ENCODE peak calls at places on chromosomes 11 and 22, in five cellular contexts. O is psoas muscle, X is T-cell, Y is stromal cell of bone marrow, P is BJ. S is an unnamed sample.

GRCh38 chr11:131889760-131890620 is 519.6 kb downstream of the NTM start:
- DNase-seq in O (no peak), X (no peak), Y (no peak), P (no peak), S (no peak)

GRCh38 chr11:14312736-14313438 is 46.1 kb downstream of the RRAS2 start:
- DNase-seq in O (no peak), X (no peak), Y (no peak), P (peak; percentile 62), S (no peak)

GRCh38 chr11:22898036-22898435 is 37.8 kb upstream of the CCDC179 start:
- DNase-seq in O (no peak), X (no peak), Y (no peak), P (no peak), S (no peak)

GRCh38 chr11:130940706-130941105 is 24.4 kb upstream of the SNX19 start:
- DNase-seq in O (no peak), X (no peak), Y (no peak), P (peak; percentile 2), S (no peak)

GRCh38 chr22:46797355-46797754 is 34.9 kb downstream of the TBC1D22A start:
- DNase-seq in O (no peak), X (no peak), Y (no peak), P (no peak), S (no peak)

GRCh38 chr11:6096417-6096816 is 11.1 kb upstream of the OR56B4 start:
- DNase-seq in O (no peak), X (no peak), Y (no peak), P (no peak), S (no peak)

GRCh38 chr22:49604732-49605302 is 222.9 kb downstream of the BRD1 start:
- DNase-seq in O (no peak), X (no peak), Y (no peak), P (no peak), S (no peak)

GRCh38 chr22:28710112-28710888 is 30.7 kb upstream of the TTC28 start:
- DNase-seq in O (no peak), X (no peak), Y (peak; percentile 74), P (peak; percentile 68), S (no peak)

GRCh38 chr11:41309716-41310115 is 149.7 kb downstream of the LRRC4C start:
- DNase-seq in O (no peak), X (no peak), Y (no peak), P (no peak), S (no peak)

GRCh38 chr11:29159552-29160465 is 857.0 kb downstream of the KCNA4 start:
- DNase-seq in O (no peak), X (no peak), Y (peak; percentile 64), P (no peak), S (no peak)

GRCh38 chr11:94563176-94563847 is 3.9 kb upstream of the PIWIL4 start:
- DNase-seq in O (no peak), X (no peak), Y (peak; percentile 63), P (no peak), S (no peak)

GRCh38 chr11:121790435-121790834 is 325.6 kb downstream of the BLID start:
- DNase-seq in O (no peak), X (no peak), Y (no peak), P (no peak), S (no peak)

GRCh38 chr22:38098410-38099249 is 11.9 kb downstream of the BAIAP2L2 start:
- DNase-seq in O (no peak), X (no peak), Y (peak; percentile 45), P (peak; percentile 27), S (peak; percentile 25)

GRCh38 chr11:1121343-1122331 is 36.1 kb upstream of the MUC5AC start:
- DNase-seq in O (peak; percentile 49), X (no peak), Y (no peak), P (no peak), S (peak; percentile 31)

GRCh38 chr22:45587638-45588481 is 83.8 kb upstream of the ATXN10 start:
- DNase-seq in O (peak; percentile 12), X (no peak), Y (no peak), P (no peak), S (no peak)

GRCh38 chr11:85182437-85183109 is 444.6 kb downstream of the DLG2 start:
- DNase-seq in O (no peak), X (no peak), Y (peak; percentile 9), P (no peak), S (no peak)

GRCh38 chr11:92224394-92225205 is at the start of gene FAT3:
- DNase-seq in O (peak; percentile 60), X (no peak), Y (peak; percentile 32), P (no peak), S (no peak)

GRCh38 chr11:3959015-3959917 is 103.8 kb downstream of the STIM1 start:
- DNase-seq in O (no peak), X (no peak), Y (peak; percentile 88), P (no peak), S (no peak)

GRCh38 chr11:13166036-13166435 is 111.6 kb upstream of the BMAL1 start:
- DNase-seq in O (no peak), X (no peak), Y (no peak), P (no peak), S (no peak)

GRCh38 chr11:129230006-129230405 is 37.9 kb upstream of the ARHGAP32 start:
- DNase-seq in O (no peak), X (no peak), Y (no peak), P (no peak), S (no peak)

GRCh38 chr22:37571258-37571991 is 8.5 kb downstream of the LGALS2 start:
- DNase-seq in O (no peak), X (no peak), Y (no peak), P (no peak), S (no peak)

GRCh38 chr11:60985991-60986915 is 14.8 kb downstream of the CD6 start:
- DNase-seq in O (no peak), X (peak; percentile 96), Y (no peak), P (no peak), S (no peak)

GRCh38 chr11:125300791-125301218 is 136.3 kb downstream of the PKNOX2 start:
- DNase-seq in O (peak; percentile 75), X (no peak), Y (peak; percentile 13), P (peak; percentile 27), S (no peak)

GRCh38 chr22:47270463-47271135 is 508.1 kb downstream of the TBC1D22A start:
- DNase-seq in O (no peak), X (no peak), Y (no peak), P (no peak), S (no peak)

GRCh38 chr11:45933131-45933821 is 10.8 kb downstream of the LARGE2 start:
- DNase-seq in O (no peak), X (no peak), Y (peak; percentile 6), P (no peak), S (no peak)

GRCh38 chr11:67441731-67442401 is 1.4 kb downstream of the CORO1B start:
- DNase-seq in O (no peak), X (no peak), Y (no peak), P (no peak), S (no peak)

GRCh38 chr11:12125609-12126149 is 15.3 kb downstream of the MICAL2 start:
- DNase-seq in O (no peak), X (no peak), Y (no peak), P (no peak), S (no peak)

GRCh38 chr11:44761546-44761961 is 34.8 kb downstream of the TSPAN18 start:
- DNase-seq in O (no peak), X (no peak), Y (no peak), P (no peak), S (peak; percentile 57)

GRCh38 chr11:34585870-34586654 is 34.8 kb upstream of the EHF start:
- DNase-seq in O (no peak), X (no peak), Y (peak; percentile 24), P (no peak), S (no peak)

GRCh38 chr22:31892080-31892433 is 52.3 kb upstream of the YWHAH start:
- DNase-seq in O (no peak), X (no peak), Y (no peak), P (no peak), S (no peak)

GRCh38 chr11:110971110-110971509 is 258.9 kb upstream of the ARHGAP20 start:
- DNase-seq in O (no peak), X (no peak), Y (peak; percentile 40), P (peak; percentile 66), S (no peak)

GRCh38 chr11:76666830-76667229 is 3.7 kb downstream of the LRRC32 start:
- DNase-seq in O (no peak), X (no peak), Y (no peak), P (no peak), S (peak; percentile 18)

GRCh38 chr11:17988465-17988864 is 24.4 kb downstream of the SERGEF start:
- DNase-seq in O (no peak), X (no peak), Y (no peak), P (no peak), S (no peak)

GRCh38 chr11:58939277-58939676 is at the start of gene GLYATL1:
- DNase-seq in O (no peak), X (no peak), Y (no peak), P (no peak), S (no peak)

GRCh38 chr11:2988996-2989395 is 3.1 kb downstream of the NAP1L4 start:
- DNase-seq in O (no peak), X (no peak), Y (no peak), P (no peak), S (no peak)

GRCh38 chr22:19756288-19757128 is 4.1 kb upstream of the TBX1 start:
- DNase-seq in O (no peak), X (peak; percentile 30), Y (no peak), P (no peak), S (peak; percentile 56)

GRCh38 chr11:60950933-60951610 is 904 bp downstream of the SLC15A3 start:
- DNase-seq in O (no peak), X (no peak), Y (no peak), P (no peak), S (peak; percentile 69)

GRCh38 chr22:36764060-36764459 is 11.9 kb downstream of the IFT27 start:
- DNase-seq in O (no peak), X (no peak), Y (no peak), P (no peak), S (no peak)

GRCh38 chr11:117281159-117281558 is 10.0 kb upstream of the BACE1-AS start:
- DNase-seq in O (no peak), X (no peak), Y (peak; percentile 94), P (peak; percentile 99), S (no peak)

GRCh38 chr11:36488096-36488495 is 22.0 kb downstream of the TRAF6 start:
- DNase-seq in O (no peak), X (no peak), Y (no peak), P (no peak), S (no peak)